ENCODE peak calls at places on chromosomes 3 and 15, in five cellular contexts. One of them, this sample, is unnamed.

GRCh38 chr15:90560229-90560771 is 30.6 kb downstream of the CRTC3 start:
- DNase-seq in NCI-H345: no peak
- DNase-seq in glutamatergic neuron: no peak
- DNase-seq in OCI-LY7: no peak
- DNase-seq in CD8-positive, alpha-beta memory T cell: no peak
- DNase-seq in this sample: peak

GRCh38 chr3:123347691-123348264 is 101.1 kb downstream of the ADCY5 start:
- DNase-seq in NCI-H345: peak
- DNase-seq in glutamatergic neuron: no peak
- DNase-seq in OCI-LY7: no peak
- DNase-seq in CD8-positive, alpha-beta memory T cell: no peak
- DNase-seq in this sample: no peak

GRCh38 chr3:182490601-182491485 is 302.5 kb upstream of the ATP11B start:
- DNase-seq in OCI-LY7: peak
- DNase-seq in CD8-positive, alpha-beta memory T cell: no peak
- DNase-seq in glutamatergic neuron: no peak
- DNase-seq in NCI-H345: peak
- DNase-seq in this sample: peak

GRCh38 chr15:67119238-67119846 is 53.9 kb downstream of the SMAD3 start:
- DNase-seq in glutamatergic neuron: no peak
- DNase-seq in NCI-H345: no peak
- DNase-seq in OCI-LY7: no peak
- DNase-seq in CD8-positive, alpha-beta memory T cell: no peak
- DNase-seq in this sample: no peak

GRCh38 chr3:137642831-137643230 is 121.3 kb upstream of the SOX14 start:
- DNase-seq in CD8-positive, alpha-beta memory T cell: no peak
- DNase-seq in NCI-H345: peak
- DNase-seq in glutamatergic neuron: peak
- DNase-seq in OCI-LY7: no peak
- DNase-seq in this sample: no peak

GRCh38 chr3:22981176-22981575 is 222.0 kb upstream of the UBE2E2 start:
- DNase-seq in CD8-positive, alpha-beta memory T cell: no peak
- DNase-seq in OCI-LY7: no peak
- DNase-seq in NCI-H345: no peak
- DNase-seq in glutamatergic neuron: no peak
- DNase-seq in this sample: no peak

GRCh38 chr3:159804726-159805410 is 183.8 kb upstream of the IL12A start:
- DNase-seq in CD8-positive, alpha-beta memory T cell: no peak
- DNase-seq in glutamatergic neuron: peak
- DNase-seq in OCI-LY7: peak
- DNase-seq in NCI-H345: peak
- DNase-seq in this sample: peak

GRCh38 chr3:9690451-9691450 is 12.9 kb upstream of the CPNE9 start:
- DNase-seq in glutamatergic neuron: no peak
- DNase-seq in CD8-positive, alpha-beta memory T cell: no peak
- DNase-seq in NCI-H345: no peak
- DNase-seq in OCI-LY7: peak
- DNase-seq in this sample: no peak

GRCh38 chr3:38479431-38480092 is 16.6 kb upstream of the EXOG start:
- DNase-seq in OCI-LY7: peak
- DNase-seq in glutamatergic neuron: peak
- DNase-seq in NCI-H345: peak
- DNase-seq in CD8-positive, alpha-beta memory T cell: peak
- DNase-seq in this sample: peak

GRCh38 chr3:13839766-13840340 is 40.0 kb downstream of the WNT7A start:
- DNase-seq in glutamatergic neuron: no peak
- DNase-seq in CD8-positive, alpha-beta memory T cell: no peak
- DNase-seq in OCI-LY7: no peak
- DNase-seq in NCI-H345: no peak
- DNase-seq in this sample: no peak

GRCh38 chr3:76353683-76354082 is 568.3 kb upstream of the ZNF717 start:
- DNase-seq in NCI-H345: no peak
- DNase-seq in OCI-LY7: no peak
- DNase-seq in CD8-positive, alpha-beta memory T cell: no peak
- DNase-seq in glutamatergic neuron: no peak
- DNase-seq in this sample: no peak

GRCh38 chr3:46619845-46620778 is 7.8 kb downstream of the FAM240A start:
- DNase-seq in glutamatergic neuron: no peak
- DNase-seq in NCI-H345: no peak
- DNase-seq in CD8-positive, alpha-beta memory T cell: no peak
- DNase-seq in OCI-LY7: no peak
- DNase-seq in this sample: no peak

GRCh38 chr15:91572110-91572509 is 281.4 kb upstream of the SLCO3A1 start:
- DNase-seq in NCI-H345: peak
- DNase-seq in glutamatergic neuron: no peak
- DNase-seq in OCI-LY7: no peak
- DNase-seq in CD8-positive, alpha-beta memory T cell: no peak
- DNase-seq in this sample: peak

GRCh38 chr3:152139651-152140050 is 129.1 kb upstream of the MBNL1 start:
- DNase-seq in CD8-positive, alpha-beta memory T cell: no peak
- DNase-seq in glutamatergic neuron: no peak
- DNase-seq in OCI-LY7: no peak
- DNase-seq in NCI-H345: no peak
- DNase-seq in this sample: no peak

GRCh38 chr15:88178631-88179030 is 77.9 kb downstream of the NTRK3 start:
- DNase-seq in NCI-H345: no peak
- DNase-seq in CD8-positive, alpha-beta memory T cell: no peak
- DNase-seq in glutamatergic neuron: no peak
- DNase-seq in OCI-LY7: peak
- DNase-seq in this sample: no peak

GRCh38 chr3:155664922-155665695 is 79.8 kb downstream of the PLCH1 start:
- DNase-seq in CD8-positive, alpha-beta memory T cell: no peak
- DNase-seq in NCI-H345: no peak
- DNase-seq in glutamatergic neuron: no peak
- DNase-seq in OCI-LY7: no peak
- DNase-seq in this sample: peak

GRCh38 chr15:65653341-65653740 is 31.6 kb downstream of the SLC24A1 start:
- DNase-seq in CD8-positive, alpha-beta memory T cell: no peak
- DNase-seq in glutamatergic neuron: no peak
- DNase-seq in OCI-LY7: no peak
- DNase-seq in NCI-H345: no peak
- DNase-seq in this sample: peak

GRCh38 chr3:14773691-14774128 is 45.1 kb upstream of the FGD5 start:
- DNase-seq in CD8-positive, alpha-beta memory T cell: no peak
- DNase-seq in OCI-LY7: no peak
- DNase-seq in glutamatergic neuron: no peak
- DNase-seq in NCI-H345: no peak
- DNase-seq in this sample: no peak

GRCh38 chr3:4416961-4417360 is 50.1 kb downstream of the SUMF1 start:
- DNase-seq in NCI-H345: no peak
- DNase-seq in glutamatergic neuron: peak
- DNase-seq in CD8-positive, alpha-beta memory T cell: no peak
- DNase-seq in OCI-LY7: no peak
- DNase-seq in this sample: peak

GRCh38 chr15:57496946-57497944 is 94.5 kb upstream of the MYZAP start:
- DNase-seq in OCI-LY7: no peak
- DNase-seq in CD8-positive, alpha-beta memory T cell: no peak
- DNase-seq in glutamatergic neuron: no peak
- DNase-seq in NCI-H345: peak
- DNase-seq in this sample: no peak

GRCh38 chr3:174253221-174253620 is 605.9 kb upstream of the NAALADL2 start:
- DNase-seq in OCI-LY7: no peak
- DNase-seq in CD8-positive, alpha-beta memory T cell: no peak
- DNase-seq in NCI-H345: no peak
- DNase-seq in glutamatergic neuron: no peak
- DNase-seq in this sample: no peak

GRCh38 chr3:105006164-105006563 is 360.5 kb upstream of the ALCAM start:
- DNase-seq in NCI-H345: no peak
- DNase-seq in OCI-LY7: no peak
- DNase-seq in CD8-positive, alpha-beta memory T cell: no peak
- DNase-seq in glutamatergic neuron: no peak
- DNase-seq in this sample: no peak

GRCh38 chr3:52084954-52085730 is 28.8 kb upstream of the DUSP7 start:
- DNase-seq in glutamatergic neuron: no peak
- DNase-seq in NCI-H345: no peak
- DNase-seq in CD8-positive, alpha-beta memory T cell: no peak
- DNase-seq in OCI-LY7: peak
- DNase-seq in this sample: no peak

GRCh38 chr15:58864602-58865419 is 68.7 kb downstream of the SLTM start:
- DNase-seq in CD8-positive, alpha-beta memory T cell: no peak
- DNase-seq in OCI-LY7: no peak
- DNase-seq in glutamatergic neuron: peak
- DNase-seq in NCI-H345: no peak
- DNase-seq in this sample: peak